ENCODE peak calls at places on chromosomes 16 and 17, in eight cellular contexts. U, F, N, G, P, K, T and O are unnamed samples. For H3K9me3 and H3K4me1, the result is how much of the 10 kb centered on the place peaks cover.

GRCh38 chr16:10577305-10578202 is 2.8 kb downstream of the EMP2 start:
- DNase-seq in F (no peak), K (no peak), G (no peak), U (peak), P (no peak), N (no peak), T (no peak), O (peak)

GRCh38 chr16:81003064-81003463 is 3.6 kb downstream of the CMC2 start:
- DNase-seq in K (no peak), G (no peak), N (no peak), T (no peak), U (no peak), P (no peak), F (no peak), O (no peak)

GRCh38 chr16:12971216-12971615 is 69.8 kb downstream of the SHISA9 start:
- DNase-seq in N (no peak), T (no peak), U (no peak), K (peak), P (no peak), G (no peak), F (peak), O (no peak)

GRCh38 chr17:60630352-60630751 is 30.4 kb downstream of the PPM1D start:
- DNase-seq in F (peak), U (no peak), K (no peak), P (peak), G (no peak), N (no peak), T (no peak), O (peak)

GRCh38 chr16:30004424-30004776 is 6.4 kb downstream of the DOC2A start:
- DNase-seq in K (peak), U (no peak), T (peak), F (no peak), N (no peak), P (no peak), G (no peak), O (no peak)

GRCh38 chr17:17856386-17856785 is 19.6 kb upstream of the SREBF1 start:
- DNase-seq in K (no peak), F (no peak), P (no peak), U (no peak), T (no peak), G (no peak), N (no peak), O (no peak)

GRCh38 chr16:3030872-3031212 is 5.9 kb downstream of the BICDL2 start:
- DNase-seq in U (no peak), P (no peak), N (no peak), T (peak), F (no peak), G (no peak), K (no peak), O (no peak)

GRCh38 chr17:46056800-46057304 is 57.8 kb downstream of the STH start:
- DNase-seq in F (no peak), K (no peak), P (no peak), N (peak), T (no peak), U (no peak), G (no peak), O (no peak)

GRCh38 chr16:13926507-13926906 is 6.6 kb downstream of the ERCC4 start:
- DNase-seq in N (no peak), G (no peak), K (no peak), P (no peak), U (no peak), F (no peak), T (no peak), O (no peak)

GRCh38 chr16:88991813-88992350 is 14.9 kb upstream of the CBFA2T3 start:
- DNase-seq in K (no peak), U (no peak), G (no peak), F (no peak), P (no peak), N (no peak), T (peak), O (no peak)
- TF ChIP-seq POLR2A in K (no peak), U (no peak), G (no peak), F (no peak), P (no peak), N (no peak), T (no peak), O (no peak)

GRCh38 chr16:35543486-35543885 is 2084.1 kb downstream of the TP53TG3F start:
- DNase-seq in P (no peak), K (no peak), F (no peak), N (no peak), T (peak), U (no peak), G (no peak), O (no peak)
- H3K9me3 ChIP-seq in P (under half), K (under half), F (under half), N (under half), T (under half), U (under half), G (under half), O (under half)

GRCh38 chr17:74119960-74120359 is 83.5 kb upstream of the RPL38 start:
- DNase-seq in F (no peak), P (no peak), G (no peak), K (no peak), N (no peak), U (no peak), T (no peak), O (no peak)

GRCh38 chr17:74117999-74118421 is 85.5 kb upstream of the RPL38 start:
- DNase-seq in F (no peak), K (no peak), G (no peak), N (no peak), U (peak), P (no peak), T (no peak), O (no peak)

GRCh38 chr17:74118504-74118903 is 85.0 kb upstream of the RPL38 start:
- DNase-seq in U (peak), T (no peak), F (no peak), P (no peak), K (no peak), G (peak), N (no peak), O (no peak)

GRCh38 chr17:74117087-74117486 is 86.4 kb upstream of the RPL38 start:
- DNase-seq in N (no peak), F (no peak), G (peak), U (peak), T (no peak), P (no peak), K (no peak), O (no peak)

GRCh38 chr17:74119049-74119580 is 84.4 kb upstream of the RPL38 start:
- DNase-seq in U (peak), N (no peak), K (no peak), P (no peak), T (no peak), F (no peak), G (peak), O (no peak)
- H3K4me1 ChIP-seq in U (under half), N (under half), K (under half), P (under half), T (under half), F (under half), G (under half), O (under half)

GRCh38 chr17:33099252-33099651 is 107.6 kb downstream of the SPACA3 start:
- DNase-seq in F (no peak), P (no peak), T (no peak), N (no peak), K (no peak), G (no peak), U (no peak), O (no peak)
- TF ChIP-seq POLR2A in F (no peak), P (no peak), T (no peak), N (no peak), K (no peak), G (no peak), U (no peak), O (no peak)

DNA sequence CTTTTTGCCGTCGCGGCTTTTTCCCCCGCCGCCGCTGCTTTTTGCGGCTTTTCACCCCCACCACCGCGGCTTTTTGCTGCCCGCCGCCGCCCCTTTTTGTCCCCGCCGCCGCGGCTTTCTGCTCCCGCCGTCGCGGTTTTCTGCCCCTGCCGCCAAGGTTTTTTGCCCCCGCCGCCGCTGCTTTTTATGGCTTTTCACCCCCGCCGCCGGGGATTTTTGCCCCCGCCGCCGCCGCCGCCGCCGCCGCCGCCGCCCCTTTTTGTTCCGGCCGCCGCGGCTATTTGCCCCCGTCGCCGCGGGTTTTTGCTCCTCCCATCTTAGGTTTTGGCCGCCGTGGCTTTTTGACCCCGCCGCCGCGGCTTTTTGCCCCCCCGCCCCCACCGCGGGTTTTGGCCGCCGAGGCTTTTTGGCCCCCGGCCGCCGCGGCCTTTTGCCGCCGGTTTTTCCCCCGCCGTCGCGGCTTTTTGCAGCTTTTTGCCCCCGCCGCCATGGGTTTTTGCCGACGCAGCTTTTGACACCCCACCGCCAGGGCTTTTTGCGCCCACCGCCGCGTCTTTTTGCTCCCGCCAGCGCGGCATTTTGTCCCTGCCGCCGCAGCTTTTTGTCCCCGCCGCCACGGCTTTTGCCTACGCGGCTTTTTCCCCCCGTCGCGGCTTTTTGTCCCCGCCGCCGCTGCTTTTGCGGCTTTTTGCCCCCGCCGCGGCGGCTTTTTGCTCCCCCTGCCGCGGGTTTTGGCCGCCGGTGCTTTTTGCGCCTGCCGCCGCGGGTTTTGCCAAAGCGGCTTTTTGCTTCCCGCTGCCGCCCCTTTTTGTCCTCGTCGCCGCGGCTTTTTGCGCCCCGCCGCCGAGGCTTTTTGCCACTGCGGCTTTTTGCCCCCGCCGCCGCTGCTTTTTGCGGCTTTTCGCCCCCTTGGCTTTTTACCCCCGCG is 519.4 kb upstream of the WSB1 start:
- DNase-seq in G (no peak), N (no peak), F (no peak), U (no peak), K (no peak), T (peak), P (no peak), O (no peak)
- H3K9me3 ChIP-seq in G (under half), N (under half), F (under half), U (under half), K (under half), T (under half), P (under half), O (under half)

GRCh38 chr17:7440823-7441174 is 1.5 kb downstream of the FGF11 start:
- DNase-seq in G (no peak), N (no peak), U (no peak), T (peak), P (no peak), K (no peak), F (peak), O (peak)

GRCh38 chr17:7440113-7440822 is 956 bp downstream of the FGF11 start:
- DNase-seq in U (peak), F (peak), P (peak), G (peak), K (peak), T (peak), N (no peak), O (peak)

GRCh38 chr17:7443499-7444485 is 1.1 kb upstream of the CHRNB1 start:
- DNase-seq in N (peak), P (no peak), T (no peak), F (no peak), K (no peak), G (no peak), U (no peak), O (no peak)

GRCh38 chr17:7441202-7441705 is 1.9 kb downstream of the FGF11 start:
- DNase-seq in U (no peak), N (no peak), P (no peak), G (no peak), F (no peak), K (no peak), T (no peak), O (no peak)

DNA sequence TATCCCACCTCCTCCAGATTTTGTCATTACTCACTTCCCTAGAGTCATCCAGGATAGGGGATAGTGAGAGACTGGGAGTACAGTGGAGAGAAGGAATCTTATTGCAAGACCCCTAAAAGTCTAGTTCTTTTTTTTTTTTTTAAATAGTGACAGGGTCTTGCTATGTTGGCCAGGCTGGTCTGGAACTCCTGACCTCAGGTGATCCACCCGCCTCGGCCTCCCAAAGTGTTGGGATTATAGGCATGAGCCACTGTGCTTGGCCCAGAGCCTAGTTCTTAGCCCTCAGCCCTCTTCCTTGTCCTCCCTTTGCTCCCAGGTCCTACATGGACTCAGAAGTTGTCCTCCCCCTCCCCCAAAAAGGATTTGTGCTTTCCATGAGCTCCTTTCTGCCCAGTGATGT is 2.7 kb upstream of the CHRNB1 start:
- DNase-seq in G (no peak), P (no peak), T (no peak), U (no peak), F (no peak), K (no peak), N (no peak), O (no peak)
- H3K4me1 ChIP-seq in G (under half), P (under half), T (half or more), U (under half), F (under half), K (half or more), N (under half), O (half or more)

GRCh38 chr16:8674413-8675022 is at the start of gene ABAT:
- DNase-seq in G (peak), U (peak), N (peak), F (peak), K (peak), T (peak), P (peak), O (peak)
- TF ChIP-seq POLR2A in G (peak), U (no peak), N (no peak), F (no peak), K (no peak), T (no peak), P (peak), O (peak)